ENCODE peak calls at places on chromosomes 11 and 22, in six cellular contexts. One of them, this sample, is unnamed.

GRCh38 chr11:113105584-113105983 is 144.4 kb downstream of the NCAM1 start:
- DNase-seq in IMR-90: no peak
- DNase-seq in H1: no peak
- DNase-seq in mesendoderm: no peak
- DNase-seq in neuronal stem cell: no peak
- DNase-seq in trophoblast cell: no peak
- DNase-seq in this sample: no peak

GRCh38 chr11:789951-790350 is at the start of gene CEND1:
- DNase-seq in IMR-90: peak
- DNase-seq in H1: no peak
- DNase-seq in mesendoderm: no peak
- DNase-seq in neuronal stem cell: peak
- DNase-seq in trophoblast cell: no peak
- DNase-seq in this sample: no peak

GRCh38 chr11:79919340-79919739 is 478.5 kb upstream of the TENM4 start:
- DNase-seq in IMR-90: no peak
- DNase-seq in H1: no peak
- DNase-seq in mesendoderm: no peak
- DNase-seq in neuronal stem cell: no peak
- DNase-seq in trophoblast cell: no peak
- DNase-seq in this sample: no peak

GRCh38 chr22:41565403-41566054 is 4.7 kb downstream of the CSDC2 start:
- DNase-seq in IMR-90: peak
- DNase-seq in H1: no peak
- DNase-seq in mesendoderm: peak
- DNase-seq in neuronal stem cell: no peak
- DNase-seq in trophoblast cell: no peak
- DNase-seq in this sample: peak

GRCh38 chr11:36155770-36156485 is 133.3 kb downstream of the COMMD9 start:
- DNase-seq in IMR-90: peak
- DNase-seq in H1: no peak
- DNase-seq in mesendoderm: peak
- DNase-seq in neuronal stem cell: no peak
- DNase-seq in trophoblast cell: no peak
- DNase-seq in this sample: no peak

GRCh38 chr11:115893701-115894100 is 389.5 kb upstream of the CADM1 start:
- DNase-seq in IMR-90: peak
- DNase-seq in H1: no peak
- DNase-seq in mesendoderm: peak
- DNase-seq in neuronal stem cell: no peak
- DNase-seq in trophoblast cell: peak
- DNase-seq in this sample: no peak

GRCh38 chr11:57885298-57886035 is 123.9 kb downstream of the CTNND1 start:
- DNase-seq in IMR-90: peak
- DNase-seq in H1: no peak
- DNase-seq in mesendoderm: peak
- DNase-seq in neuronal stem cell: peak
- DNase-seq in trophoblast cell: peak
- DNase-seq in this sample: no peak

GRCh38 chr11:8610532-8611116 is 16.6 kb upstream of the STK33 start:
- DNase-seq in IMR-90: no peak
- DNase-seq in H1: no peak
- DNase-seq in mesendoderm: peak
- DNase-seq in neuronal stem cell: no peak
- DNase-seq in trophoblast cell: no peak
- DNase-seq in this sample: peak

GRCh38 chr11:85717360-85717927 is 31.4 kb upstream of the CCDC89 start:
- DNase-seq in IMR-90: no peak
- DNase-seq in H1: no peak
- DNase-seq in mesendoderm: no peak
- DNase-seq in neuronal stem cell: no peak
- DNase-seq in trophoblast cell: no peak
- DNase-seq in this sample: no peak

GRCh38 chr11:126150256-126150655 is 61.2 kb downstream of the RPUSD4 start:
- DNase-seq in IMR-90: no peak
- DNase-seq in H1: no peak
- DNase-seq in mesendoderm: no peak
- DNase-seq in neuronal stem cell: no peak
- DNase-seq in trophoblast cell: no peak
- DNase-seq in this sample: no peak

GRCh38 chr11:94525933-94526332 is 13.7 kb downstream of the C11orf97 start:
- DNase-seq in IMR-90: peak
- DNase-seq in H1: no peak
- DNase-seq in mesendoderm: no peak
- DNase-seq in neuronal stem cell: peak
- DNase-seq in trophoblast cell: no peak
- DNase-seq in this sample: no peak

GRCh38 chr11:1150769-1151365 is 6.9 kb upstream of the MUC5AC start:
- DNase-seq in IMR-90: peak
- DNase-seq in H1: no peak
- DNase-seq in mesendoderm: no peak
- DNase-seq in neuronal stem cell: no peak
- DNase-seq in trophoblast cell: no peak
- DNase-seq in this sample: no peak

GRCh38 chr11:57116654-57117053 is 65.1 kb upstream of the LRRC55 start:
- DNase-seq in IMR-90: peak
- DNase-seq in H1: peak
- DNase-seq in mesendoderm: peak
- DNase-seq in neuronal stem cell: no peak
- DNase-seq in trophoblast cell: peak
- DNase-seq in this sample: peak

GRCh38 chr22:24153959-24154358 is 27.3 kb upstream of the SUSD2 start:
- DNase-seq in IMR-90: no peak
- DNase-seq in H1: no peak
- DNase-seq in mesendoderm: no peak
- DNase-seq in neuronal stem cell: no peak
- DNase-seq in trophoblast cell: no peak
- DNase-seq in this sample: no peak

GRCh38 chr11:12135185-12135584 is 24.8 kb downstream of the MICAL2 start:
- DNase-seq in IMR-90: no peak
- DNase-seq in H1: no peak
- DNase-seq in mesendoderm: no peak
- DNase-seq in neuronal stem cell: no peak
- DNase-seq in trophoblast cell: no peak
- DNase-seq in this sample: no peak

GRCh38 chr11:132062031-132062430 is 691.6 kb downstream of the NTM start:
- DNase-seq in IMR-90: peak
- DNase-seq in H1: no peak
- DNase-seq in mesendoderm: no peak
- DNase-seq in neuronal stem cell: no peak
- DNase-seq in trophoblast cell: no peak
- DNase-seq in this sample: no peak
- H2BK5ac ChIP-seq in IMR-90: peak
- H2BK5ac ChIP-seq in H1: no peak
- H2BK5ac ChIP-seq in mesendoderm: no peak
- H2BK5ac ChIP-seq in neuronal stem cell: no peak
- H2BK5ac ChIP-seq in trophoblast cell: no peak
- H2BK5ac ChIP-seq in this sample: no peak

DNA sequence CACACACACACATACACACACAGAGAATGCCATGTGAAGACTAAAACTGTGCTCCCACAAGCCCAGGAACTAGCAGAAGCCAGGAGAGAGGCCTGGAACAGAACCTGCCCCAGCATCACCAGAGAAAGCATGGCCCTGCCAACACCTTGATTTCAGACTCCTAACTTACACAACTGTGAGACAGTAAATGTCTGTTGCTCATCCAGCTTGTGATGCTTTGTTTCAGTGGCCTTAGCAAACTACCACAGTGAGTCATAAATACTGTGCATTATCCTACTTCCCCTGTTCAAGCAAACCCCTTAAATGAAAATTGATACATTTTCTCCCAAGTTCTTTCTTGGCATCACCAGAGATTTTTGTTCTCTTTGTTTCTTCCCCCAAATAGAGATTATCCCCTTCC is 1539.4 kb upstream of the TENM4 start:
- DNase-seq in IMR-90: no peak
- DNase-seq in H1: no peak
- DNase-seq in mesendoderm: no peak
- DNase-seq in neuronal stem cell: no peak
- DNase-seq in trophoblast cell: no peak
- DNase-seq in this sample: no peak
- H2BK5ac ChIP-seq in IMR-90: no peak
- H2BK5ac ChIP-seq in H1: no peak
- H2BK5ac ChIP-seq in mesendoderm: no peak
- H2BK5ac ChIP-seq in neuronal stem cell: no peak
- H2BK5ac ChIP-seq in trophoblast cell: no peak
- H2BK5ac ChIP-seq in this sample: no peak

GRCh38 chr11:102346456-102346747 is 612 bp upstream of the BIRC2 start:
- DNase-seq in IMR-90: peak
- DNase-seq in H1: no peak
- DNase-seq in mesendoderm: no peak
- DNase-seq in neuronal stem cell: no peak
- DNase-seq in trophoblast cell: no peak
- DNase-seq in this sample: no peak
- H2BK5ac ChIP-seq in IMR-90: peak
- H2BK5ac ChIP-seq in H1: peak
- H2BK5ac ChIP-seq in mesendoderm: peak
- H2BK5ac ChIP-seq in neuronal stem cell: peak
- H2BK5ac ChIP-seq in trophoblast cell: peak
- H2BK5ac ChIP-seq in this sample: no peak

GRCh38 chr11:18321991-18322711 is at the start of the genes GTF2H1 and HPS5:
- DNase-seq in IMR-90: peak
- DNase-seq in H1: peak
- DNase-seq in mesendoderm: peak
- DNase-seq in neuronal stem cell: peak
- DNase-seq in trophoblast cell: peak
- DNase-seq in this sample: peak
- H2BK5ac ChIP-seq in IMR-90: peak
- H2BK5ac ChIP-seq in H1: peak
- H2BK5ac ChIP-seq in mesendoderm: peak
- H2BK5ac ChIP-seq in neuronal stem cell: peak
- H2BK5ac ChIP-seq in trophoblast cell: peak
- H2BK5ac ChIP-seq in this sample: peak

This sample was measured in H9.